ENCODE peak calls at places on chromosomes 3 and 15, in seven cellular contexts. One of them, this sample, is unnamed.

GRCh38 chr3:45163481-45163880 is 17.3 kb upstream of the CDCP1 start:
- DNase-seq in AG09309: no peak
- DNase-seq in AG04450: no peak
- DNase-seq in GM12878: no peak
- DNase-seq in lower lobe of right lung: no peak
- DNase-seq in IMR-90: no peak
- DNase-seq in esophagus squamous epithelium: no peak
- DNase-seq in this sample: no peak

GRCh38 chr3:152388631-152389030 is 119.9 kb downstream of the MBNL1 start:
- DNase-seq in AG09309: no peak
- DNase-seq in AG04450: no peak
- DNase-seq in GM12878: no peak
- DNase-seq in lower lobe of right lung: no peak
- DNase-seq in IMR-90: no peak
- DNase-seq in esophagus squamous epithelium: no peak
- DNase-seq in this sample: no peak

GRCh38 chr3:61372723-61373122 is 121.5 kb upstream of the FHIT start:
- DNase-seq in AG09309: no peak
- DNase-seq in AG04450: no peak
- DNase-seq in GM12878: no peak
- DNase-seq in lower lobe of right lung: no peak
- DNase-seq in IMR-90: no peak
- DNase-seq in esophagus squamous epithelium: no peak
- DNase-seq in this sample: no peak

GRCh38 chr3:67737158-67737557 is 82.7 kb upstream of the SUCLG2 start:
- DNase-seq in AG09309: no peak
- DNase-seq in AG04450: no peak
- DNase-seq in GM12878: no peak
- DNase-seq in lower lobe of right lung: no peak
- DNase-seq in IMR-90: no peak
- DNase-seq in esophagus squamous epithelium: no peak
- DNase-seq in this sample: no peak

GRCh38 chr3:146655333-146655996 is 50.3 kb upstream of the PLSCR5 start:
- DNase-seq in AG09309: no peak
- DNase-seq in AG04450: no peak
- DNase-seq in GM12878: no peak
- DNase-seq in lower lobe of right lung: no peak
- DNase-seq in IMR-90: no peak
- DNase-seq in esophagus squamous epithelium: no peak
- DNase-seq in this sample: no peak

GRCh38 chr15:54820811-54821210 is 375.9 kb downstream of the RSL24D1 start:
- DNase-seq in AG09309: no peak
- DNase-seq in AG04450: no peak
- DNase-seq in GM12878: no peak
- DNase-seq in lower lobe of right lung: no peak
- DNase-seq in IMR-90: no peak
- DNase-seq in esophagus squamous epithelium: no peak
- DNase-seq in this sample: no peak

GRCh38 chr3:56792201-56792600 is 9.5 kb downstream of the ARHGEF3 start:
- DNase-seq in AG09309: no peak
- DNase-seq in AG04450: no peak
- DNase-seq in GM12878: no peak
- DNase-seq in lower lobe of right lung: no peak
- DNase-seq in IMR-90: no peak
- DNase-seq in esophagus squamous epithelium: no peak
- DNase-seq in this sample: no peak

GRCh38 chr15:31482122-31482922 is 155.7 kb downstream of the KLF13 start:
- DNase-seq in AG09309: no peak
- DNase-seq in AG04450: no peak
- DNase-seq in GM12878: no peak
- DNase-seq in lower lobe of right lung: no peak
- DNase-seq in IMR-90: no peak
- DNase-seq in esophagus squamous epithelium: no peak
- DNase-seq in this sample: no peak

GRCh38 chr15:42352401-42352800 is 6.9 kb upstream of the CAPN3 start:
- DNase-seq in AG09309: no peak
- DNase-seq in AG04450: no peak
- DNase-seq in GM12878: no peak
- DNase-seq in lower lobe of right lung: no peak
- DNase-seq in IMR-90: no peak
- DNase-seq in esophagus squamous epithelium: no peak
- DNase-seq in this sample: peak

DNA sequence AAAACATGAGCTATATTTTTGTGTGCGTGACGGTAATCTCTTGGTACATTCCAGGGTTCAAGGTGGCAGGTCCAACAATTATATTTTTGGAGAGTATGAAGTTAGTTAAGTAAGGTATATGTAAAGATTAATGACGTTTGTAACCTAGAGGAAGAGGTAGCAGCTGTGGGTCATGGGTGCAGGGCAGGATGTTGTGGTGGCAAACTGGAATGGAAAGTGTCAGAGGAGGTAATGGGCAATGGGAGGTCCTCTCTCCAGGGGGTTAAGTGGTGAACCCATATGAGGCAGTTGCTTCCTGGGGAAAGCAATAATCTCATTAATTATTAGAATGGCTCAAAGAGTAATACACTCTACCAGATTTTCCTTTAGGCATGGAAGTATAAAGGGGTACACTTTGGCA is 1.0 kb upstream of the CD200R1L start:
- DNase-seq in AG09309: no peak
- DNase-seq in AG04450: no peak
- DNase-seq in GM12878: no peak
- DNase-seq in lower lobe of right lung: no peak
- DNase-seq in IMR-90: no peak
- DNase-seq in esophagus squamous epithelium: no peak
- DNase-seq in this sample: no peak
- H3K4me3 ChIP-seq in AG09309: no peak
- H3K4me3 ChIP-seq in AG04450: no peak
- H3K4me3 ChIP-seq in GM12878: no peak
- H3K4me3 ChIP-seq in lower lobe of right lung: no peak
- H3K4me3 ChIP-seq in IMR-90: no peak
- H3K4me3 ChIP-seq in esophagus squamous epithelium: no peak
- H3K4me3 ChIP-seq in this sample: no peak

GRCh38 chr15:96321422-96322391 is 8.8 kb upstream of the NR2F2 start:
- DNase-seq in AG09309: no peak
- DNase-seq in AG04450: no peak
- DNase-seq in GM12878: no peak
- DNase-seq in lower lobe of right lung: peak
- DNase-seq in IMR-90: peak
- DNase-seq in esophagus squamous epithelium: no peak
- DNase-seq in this sample: peak
- TF ChIP-seq CTCF in AG09309: no peak
- TF ChIP-seq CTCF in AG04450: no peak
- TF ChIP-seq CTCF in GM12878: peak
- TF ChIP-seq CTCF in lower lobe of right lung: peak
- TF ChIP-seq CTCF in IMR-90: no peak
- TF ChIP-seq CTCF in esophagus squamous epithelium: no peak
- TF ChIP-seq CTCF in this sample: no peak

GRCh38 chr3:119628816-119629445 is 31.2 kb downstream of the PLA1A start:
- DNase-seq in AG09309: no peak
- DNase-seq in AG04450: no peak
- DNase-seq in GM12878: peak
- DNase-seq in lower lobe of right lung: no peak
- DNase-seq in IMR-90: no peak
- DNase-seq in esophagus squamous epithelium: no peak
- DNase-seq in this sample: no peak
- H3K4me3 ChIP-seq in AG09309: no peak
- H3K4me3 ChIP-seq in AG04450: no peak
- H3K4me3 ChIP-seq in GM12878: peak
- H3K4me3 ChIP-seq in lower lobe of right lung: no peak
- H3K4me3 ChIP-seq in IMR-90: no peak
- H3K4me3 ChIP-seq in esophagus squamous epithelium: no peak
- H3K4me3 ChIP-seq in this sample: no peak

GRCh38 chr15:44711089-44711355 is at the start of gene PATL2:
- DNase-seq in AG09309: no peak
- DNase-seq in AG04450: no peak
- DNase-seq in GM12878: no peak
- DNase-seq in lower lobe of right lung: no peak
- DNase-seq in IMR-90: no peak
- DNase-seq in esophagus squamous epithelium: no peak
- DNase-seq in this sample: no peak

GRCh38 chr15:44705981-44706380 is 5.1 kb downstream of the PATL2 start:
- DNase-seq in AG09309: no peak
- DNase-seq in AG04450: no peak
- DNase-seq in GM12878: no peak
- DNase-seq in lower lobe of right lung: no peak
- DNase-seq in IMR-90: no peak
- DNase-seq in esophagus squamous epithelium: no peak
- DNase-seq in this sample: no peak

GRCh38 chr15:44706946-44707636 is 4.0 kb downstream of the PATL2 start:
- DNase-seq in AG09309: no peak
- DNase-seq in AG04450: no peak
- DNase-seq in GM12878: no peak
- DNase-seq in lower lobe of right lung: peak
- DNase-seq in IMR-90: no peak
- DNase-seq in esophagus squamous epithelium: no peak
- DNase-seq in this sample: no peak

GRCh38 chr15:44710236-44711088 is 661 bp downstream of the PATL2 start:
- DNase-seq in AG09309: no peak
- DNase-seq in AG04450: no peak
- DNase-seq in GM12878: peak
- DNase-seq in lower lobe of right lung: peak
- DNase-seq in IMR-90: peak
- DNase-seq in esophagus squamous epithelium: no peak
- DNase-seq in this sample: peak

GRCh38 chr15:44706401-44706800 is 4.7 kb downstream of the PATL2 start:
- DNase-seq in AG09309: no peak
- DNase-seq in AG04450: no peak
- DNase-seq in GM12878: no peak
- DNase-seq in lower lobe of right lung: no peak
- DNase-seq in IMR-90: no peak
- DNase-seq in esophagus squamous epithelium: no peak
- DNase-seq in this sample: no peak
- TF ChIP-seq CTCF in AG09309: no peak
- TF ChIP-seq CTCF in AG04450: no peak
- TF ChIP-seq CTCF in GM12878: no peak
- TF ChIP-seq CTCF in lower lobe of right lung: no peak
- TF ChIP-seq CTCF in IMR-90: no peak
- TF ChIP-seq CTCF in esophagus squamous epithelium: no peak
- TF ChIP-seq CTCF in this sample: no peak

DNA sequence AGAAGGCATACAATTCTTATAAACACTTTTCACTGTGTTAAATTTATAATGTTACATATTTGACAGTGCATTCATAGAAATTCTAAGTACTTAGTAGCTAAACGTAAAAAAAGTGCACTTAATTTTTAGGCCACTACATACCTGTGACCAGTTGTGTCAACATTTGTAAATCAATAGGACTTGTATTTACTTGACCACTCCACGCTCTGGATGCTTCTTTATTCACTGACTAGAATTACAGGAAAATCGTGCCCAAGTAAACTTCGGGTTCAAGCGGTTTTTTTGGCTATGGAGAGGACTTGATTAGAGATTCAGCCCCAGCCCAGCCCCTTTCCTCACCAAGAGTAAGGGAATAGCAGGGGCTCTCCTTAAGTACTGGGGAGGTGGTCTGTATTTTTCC is 21.8 kb downstream of the WDR53 start:
- DNase-seq in AG09309: no peak
- DNase-seq in AG04450: no peak
- DNase-seq in GM12878: no peak
- DNase-seq in lower lobe of right lung: no peak
- DNase-seq in IMR-90: no peak
- DNase-seq in esophagus squamous epithelium: no peak
- DNase-seq in this sample: no peak
- H3K4me3 ChIP-seq in AG09309: no peak
- H3K4me3 ChIP-seq in AG04450: no peak
- H3K4me3 ChIP-seq in GM12878: no peak
- H3K4me3 ChIP-seq in lower lobe of right lung: no peak
- H3K4me3 ChIP-seq in IMR-90: no peak
- H3K4me3 ChIP-seq in esophagus squamous epithelium: no peak
- H3K4me3 ChIP-seq in this sample: no peak

GRCh38 chr3:196741401-196741761 is 1.7 kb downstream of the PAK2 start:
- DNase-seq in AG09309: no peak
- DNase-seq in AG04450: no peak
- DNase-seq in GM12878: no peak
- DNase-seq in lower lobe of right lung: no peak
- DNase-seq in IMR-90: no peak
- DNase-seq in esophagus squamous epithelium: no peak
- DNase-seq in this sample: no peak

GRCh38 chr3:196740476-196741400 is 1.1 kb downstream of the PAK2 start:
- DNase-seq in AG09309: no peak
- DNase-seq in AG04450: no peak
- DNase-seq in GM12878: no peak
- DNase-seq in lower lobe of right lung: no peak
- DNase-seq in IMR-90: peak
- DNase-seq in esophagus squamous epithelium: no peak
- DNase-seq in this sample: peak

GRCh38 chr3:196736670-196737374 is 2.8 kb upstream of the PAK2 start:
- DNase-seq in AG09309: no peak
- DNase-seq in AG04450: no peak
- DNase-seq in GM12878: no peak
- DNase-seq in lower lobe of right lung: no peak
- DNase-seq in IMR-90: no peak
- DNase-seq in esophagus squamous epithelium: no peak
- DNase-seq in this sample: peak

GRCh38 chr3:196737655-196738054 is 2.0 kb upstream of the PAK2 start:
- DNase-seq in AG09309: no peak
- DNase-seq in AG04450: no peak
- DNase-seq in GM12878: no peak
- DNase-seq in lower lobe of right lung: no peak
- DNase-seq in IMR-90: no peak
- DNase-seq in esophagus squamous epithelium: no peak
- DNase-seq in this sample: no peak

GRCh38 chr3:196739671-196740475 is at the start of gene PAK2:
- DNase-seq in AG09309: no peak
- DNase-seq in AG04450: peak
- DNase-seq in GM12878: peak
- DNase-seq in lower lobe of right lung: peak
- DNase-seq in IMR-90: peak
- DNase-seq in esophagus squamous epithelium: peak
- DNase-seq in this sample: peak
- TF ChIP-seq CTCF in AG09309: no peak
- TF ChIP-seq CTCF in AG04450: no peak
- TF ChIP-seq CTCF in GM12878: no peak
- TF ChIP-seq CTCF in lower lobe of right lung: peak
- TF ChIP-seq CTCF in IMR-90: no peak
- TF ChIP-seq CTCF in esophagus squamous epithelium: peak
- TF ChIP-seq CTCF in this sample: no peak